ENCODE peak calls at places on chromosomes 1 and 21, in ten cellular contexts. U, V, N, Z, S, O, G, A, L and M are unnamed samples.

GRCh38 chr1:210239295-210240155 is 6.9 kb downstream of the SERTAD4 start:
- DNase-seq in U (peak; percentile 97), V (no peak), N (no peak), Z (no peak), S (peak; percentile 87), O (no peak), G (peak; percentile 51), A (peak; percentile 92), L (no peak), M (peak; percentile 50)

GRCh38 chr21:37784591-37785318 is 131.5 kb downstream of the KCNJ6 start:
- DNase-seq in U (no peak), V (no peak), N (no peak), Z (no peak), S (no peak), O (no peak), G (no peak), A (no peak), L (no peak), M (no peak)

GRCh38 chr1:198677027-198677426 is 38.2 kb downstream of the PTPRC start:
- DNase-seq in U (no peak), V (no peak), N (no peak), Z (no peak), S (no peak), O (no peak), G (no peak), A (no peak), L (no peak), M (no peak)

GRCh38 chr21:15061747-15062146 is 3.1 kb downstream of the NRIP1 start:
- DNase-seq in U (no peak), V (no peak), N (no peak), Z (no peak), S (no peak), O (no peak), G (no peak), A (no peak), L (no peak), M (no peak)

GRCh38 chr1:19479351-19480120 is 5.8 kb downstream of the CAPZB start:
- DNase-seq in U (no peak), V (no peak), N (no peak), Z (no peak), S (no peak), O (no peak), G (no peak), A (no peak), L (no peak), M (no peak)

GRCh38 chr1:155128755-155129473 is 1.2 kb downstream of the EFNA1 start:
- DNase-seq in U (no peak), V (no peak), N (no peak), Z (no peak), S (peak; percentile 32), O (no peak), G (peak; percentile 49), A (no peak), L (no peak), M (no peak)

GRCh38 chr1:206705187-206705586 is 20.5 kb downstream of the MAPKAPK2 start:
- DNase-seq in U (peak; percentile 81), V (no peak), N (no peak), Z (no peak), S (no peak), O (peak; percentile 5), G (peak; percentile 41), A (peak; percentile 75), L (no peak), M (no peak)

GRCh38 chr1:156947127-156947526 is 26.7 kb downstream of the LRRC71 start:
- DNase-seq in U (no peak), V (no peak), N (no peak), Z (no peak), S (no peak), O (no peak), G (no peak), A (no peak), L (no peak), M (no peak)

GRCh38 chr1:223609961-223610360 is 55.5 kb downstream of the CAPN8 start:
- DNase-seq in U (no peak), V (no peak), N (no peak), Z (no peak), S (no peak), O (no peak), G (no peak), A (no peak), L (no peak), M (no peak)

GRCh38 chr21:41659791-41660560 is 106.9 kb downstream of the RIPK4 start:
- DNase-seq in U (peak; percentile 60), V (no peak), N (no peak), Z (no peak), S (peak; percentile 43), O (no peak), G (no peak), A (peak; percentile 13), L (no peak), M (peak; percentile 56)

GRCh38 chr1:82565146-82565545 is 764.4 kb downstream of the ADGRL2 start:
- DNase-seq in U (peak; percentile 79), V (no peak), N (no peak), Z (no peak), S (peak; percentile 93), O (no peak), G (no peak), A (peak; percentile 90), L (no peak), M (peak; percentile 68)

GRCh38 chr1:40475268-40475667 is 1.8 kb upstream of the ZFP69 start:
- DNase-seq in U (no peak), V (no peak), N (no peak), Z (no peak), S (no peak), O (no peak), G (no peak), A (no peak), L (no peak), M (no peak)

GRCh38 chr1:25095635-25096200 is 136.6 kb downstream of the SYF2 start:
- DNase-seq in U (no peak), V (no peak), N (no peak), Z (no peak), S (no peak), O (no peak), G (no peak), A (no peak), L (no peak), M (no peak)

GRCh38 chr1:226223157-226223785 is at the start of gene MIXL1:
- DNase-seq in U (no peak), V (no peak), N (no peak), Z (no peak), S (no peak), O (no peak), G (no peak), A (no peak), L (no peak), M (peak; percentile 21)

GRCh38 chr1:1398677-1399186 is 403 bp downstream of the CCNL2 start:
- DNase-seq in U (no peak), V (no peak), N (no peak), Z (no peak), S (no peak), O (no peak), G (no peak), A (no peak), L (no peak), M (no peak)

GRCh38 chr1:162159515-162159914 is 90.0 kb downstream of the NOS1AP start:
- DNase-seq in U (no peak), V (no peak), N (no peak), Z (no peak), S (no peak), O (no peak), G (no peak), A (no peak), L (no peak), M (no peak)

GRCh38 chr1:65119951-65120350 is 28.1 kb upstream of the AK4 start:
- DNase-seq in U (no peak), V (no peak), N (no peak), Z (no peak), S (no peak), O (no peak), G (no peak), A (no peak), L (no peak), M (no peak)